ENCODE peak calls at places on chromosomes 7 and 10, in ten cellular contexts. L is stimulated activated CD4-positive, alpha-beta T cell treated with anti-CD3 and anti-CD28 coated beads, Interleukin-1b, Interleukin-23, amount 100 ng/mL, for 1 hour; C is esophagus squamous epithelium; W is PC-9; Z is fibroblast of mammary gland; H is EL; P is cardiac fibroblast; M is posterior cingulate gyrus; K is NCI-H2171; Y is CD4-positive, alpha-beta T cell. V is an unnamed sample.

GRCh38 chr7:27172388-27172774 is 1.7 kb downstream of the HOXA10 start:
- DNase-seq in L (no peak), C (no peak), W (no peak), Z (peak; percentile 45), H (peak; percentile 95), P (no peak), M (peak; percentile 27), K (no peak), Y (no peak), V (no peak)

GRCh38 chr10:113957013-113957412 is 86.7 kb upstream of the ADRB1 start:
- DNase-seq in L (no peak), C (no peak), W (peak; percentile 54), Z (peak; percentile 66), H (peak; percentile 75), P (peak; percentile 84), M (no peak), K (no peak), Y (no peak), V (no peak)

GRCh38 chr10:123619067-123619855 is 46.9 kb upstream of the GPR26 start:
- DNase-seq in L (no peak), C (no peak), W (no peak), Z (no peak), H (no peak), P (no peak), M (no peak), K (no peak), Y (no peak), V (no peak)

GRCh38 chr10:112859793-112860192 is 90.3 kb upstream of the TCF7L2 start:
- DNase-seq in L (no peak), C (no peak), W (no peak), Z (no peak), H (no peak), P (no peak), M (no peak), K (no peak), Y (no peak), V (no peak)

GRCh38 chr10:4851176-4851575 is 25.2 kb downstream of the AKR1E2 start:
- DNase-seq in L (no peak), C (no peak), W (no peak), Z (no peak), H (no peak), P (no peak), M (no peak), K (no peak), Y (no peak), V (no peak)

GRCh38 chr10:71316081-71316785 is 2.8 kb upstream of the SLC29A3 start:
- DNase-seq in L (no peak), C (no peak), W (no peak), Z (no peak), H (no peak), P (peak; percentile 17), M (no peak), K (no peak), Y (no peak), V (no peak)

GRCh38 chr7:23469961-23470250 is 385 bp downstream of the IGF2BP3 start:
- DNase-seq in L (no peak), C (no peak), W (no peak), Z (no peak), H (no peak), P (no peak), M (no peak), K (no peak), Y (no peak), V (no peak)

GRCh38 chr7:5693529-5693928 is 87.9 kb downstream of the RNF216 start:
- DNase-seq in L (no peak), C (no peak), W (peak; percentile 88), Z (peak; percentile 42), H (peak; percentile 80), P (peak; percentile 59), M (no peak), K (no peak), Y (no peak), V (no peak)

GRCh38 chr7:77794000-77794399 is 4.2 kb downstream of the TMEM60 start:
- DNase-seq in L (no peak), C (no peak), W (no peak), Z (no peak), H (no peak), P (no peak), M (no peak), K (no peak), Y (no peak), V (no peak)

GRCh38 chr10:124577651-124578050 is 116.0 kb downstream of the LHPP start:
- DNase-seq in L (no peak), C (no peak), W (no peak), Z (no peak), H (no peak), P (no peak), M (peak; percentile 36), K (no peak), Y (no peak), V (no peak)

GRCh38 chr7:30556854-30557644 is 37.6 kb upstream of the GARS1 start:
- DNase-seq in L (no peak), C (no peak), W (peak; percentile 48), Z (peak; percentile 53), H (no peak), P (no peak), M (peak; percentile 92), K (peak; percentile 9), Y (no peak), V (no peak)